ENCODE peak calls at places on chromosomes 7 and 10, in four cellular contexts. One of them, this sample, is unnamed. For H3K9me3, the result is how much of the 10 kb centered on the place peaks cover.

GRCh38 chr7:101983147-101983811 is 165.9 kb downstream of the CUX1 start:
- DNase-seq in hepatocyte: no peak
- DNase-seq in heart right ventricle: no peak
- DNase-seq in H9: no peak
- DNase-seq in this sample: no peak

GRCh38 chr7:112134039-112134438 is 72.2 kb downstream of the DOCK4 start:
- DNase-seq in heart right ventricle: no peak
- DNase-seq in H9: no peak
- DNase-seq in hepatocyte: no peak
- DNase-seq in this sample: no peak

GRCh38 chr10:77710759-77711682 is 73.4 kb upstream of the KCNMA1 start:
- DNase-seq in hepatocyte: peak
- DNase-seq in heart right ventricle: peak
- DNase-seq in H9: peak
- DNase-seq in this sample: peak

GRCh38 chr7:47536705-47537611 is 45.0 kb downstream of the TNS3 start:
- DNase-seq in H9: peak
- DNase-seq in heart right ventricle: peak
- DNase-seq in hepatocyte: peak
- DNase-seq in this sample: no peak

GRCh38 chr10:104328636-104328915 is 9.7 kb downstream of the ITPRIP start:
- DNase-seq in hepatocyte: no peak
- DNase-seq in H9: no peak
- DNase-seq in heart right ventricle: no peak
- DNase-seq in this sample: no peak

GRCh38 chr10:46520941-46521340 is 35.5 kb downstream of the GPRIN2 start:
- DNase-seq in heart right ventricle: no peak
- DNase-seq in H9: no peak
- DNase-seq in hepatocyte: no peak
- DNase-seq in this sample: no peak

GRCh38 chr10:98450618-98451017 is 3.9 kb upstream of the HPS1 start:
- DNase-seq in hepatocyte: no peak
- DNase-seq in H9: no peak
- DNase-seq in heart right ventricle: no peak
- DNase-seq in this sample: no peak

GRCh38 chr7:101882595-101883564 is 65.5 kb downstream of the CUX1 start:
- DNase-seq in hepatocyte: peak
- DNase-seq in H9: no peak
- DNase-seq in heart right ventricle: peak
- DNase-seq in this sample: no peak

DNA sequence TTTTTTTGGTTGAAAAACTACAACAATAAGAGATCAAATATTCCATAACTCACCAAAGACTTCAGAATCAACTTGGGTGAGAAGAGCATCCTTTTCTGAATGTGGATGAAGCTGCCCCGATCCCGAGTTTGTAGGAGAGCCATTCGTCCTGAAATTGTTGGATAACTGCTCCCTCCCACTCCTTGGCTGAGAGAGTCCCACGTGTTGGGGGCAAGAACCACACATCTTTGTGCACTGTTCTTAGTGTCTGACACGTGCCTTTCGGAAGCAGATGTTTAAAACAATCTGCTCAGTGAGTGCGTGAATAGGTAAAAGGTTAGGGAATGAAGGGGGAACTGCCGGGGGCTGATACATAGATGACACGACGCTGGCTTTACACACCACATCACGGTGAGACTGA is 575.7 kb downstream of the PTPRN2 start:
- DNase-seq in heart right ventricle: no peak
- DNase-seq in hepatocyte: no peak
- DNase-seq in H9: no peak
- DNase-seq in this sample: no peak
- H3K9me3 ChIP-seq in heart right ventricle: under half
- H3K9me3 ChIP-seq in hepatocyte: under half
- H3K9me3 ChIP-seq in H9: under half
- H3K9me3 ChIP-seq in this sample: under half

GRCh38 chr10:37680243-37680683 is 177.1 kb downstream of the ZNF248 start:
- DNase-seq in heart right ventricle: no peak
- DNase-seq in hepatocyte: no peak
- DNase-seq in H9: no peak
- DNase-seq in this sample: no peak

GRCh38 chr10:37679465-37679864 is 177.9 kb downstream of the ZNF248 start:
- DNase-seq in hepatocyte: no peak
- DNase-seq in heart right ventricle: no peak
- DNase-seq in H9: no peak
- DNase-seq in this sample: no peak

GRCh38 chr10:37680716-37681616 is 176.4 kb downstream of the ZNF248 start:
- DNase-seq in hepatocyte: no peak
- DNase-seq in heart right ventricle: no peak
- DNase-seq in H9: no peak
- DNase-seq in this sample: no peak

GRCh38 chr10:37671802-37672201 is 185.6 kb downstream of the ZNF248 start:
- DNase-seq in H9: no peak
- DNase-seq in hepatocyte: no peak
- DNase-seq in heart right ventricle: no peak
- DNase-seq in this sample: no peak

DNA sequence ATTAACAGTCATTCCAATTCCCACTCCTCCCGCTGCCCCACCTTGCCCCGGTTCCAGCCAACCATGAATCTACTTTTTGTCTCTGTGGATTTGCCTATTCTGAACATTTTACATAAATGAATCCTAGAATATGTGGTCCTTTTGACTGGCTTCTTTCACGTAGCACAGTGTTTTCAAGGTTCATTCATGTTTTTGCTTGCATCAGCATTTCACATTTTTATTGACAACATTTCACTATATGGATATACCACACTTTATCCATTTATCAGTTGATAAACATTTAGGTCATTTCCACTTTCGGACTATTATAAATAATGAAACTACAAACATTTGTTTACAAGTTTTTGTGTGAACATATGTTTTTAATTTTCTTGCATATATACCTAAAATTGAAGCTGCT is 182.0 kb downstream of the ZNF248 start:
- DNase-seq in H9: no peak
- DNase-seq in heart right ventricle: no peak
- DNase-seq in hepatocyte: no peak
- DNase-seq in this sample: no peak
- H3K9me3 ChIP-seq in H9: under half
- H3K9me3 ChIP-seq in heart right ventricle: under half
- H3K9me3 ChIP-seq in hepatocyte: under half
- H3K9me3 ChIP-seq in this sample: under half

DNA sequence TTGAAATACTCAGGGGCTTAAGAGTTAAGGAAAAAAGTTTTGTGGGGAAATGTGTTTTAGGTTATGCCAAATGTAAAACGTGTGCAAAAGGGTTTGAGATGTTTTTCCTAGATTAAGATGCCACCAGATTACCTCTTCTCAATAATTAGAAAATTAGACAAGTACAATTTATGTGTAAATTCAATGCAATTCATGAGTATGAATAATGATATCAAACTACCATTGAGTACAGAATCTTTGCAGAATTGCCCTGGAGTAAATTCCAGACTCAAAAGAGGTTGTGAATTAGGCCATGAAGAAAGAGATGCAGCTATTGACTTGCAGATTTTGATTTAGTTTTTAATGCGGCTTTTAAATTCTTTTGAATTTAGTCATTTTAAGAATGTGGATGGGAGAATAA is 159.4 kb upstream of the INHBA start:
- DNase-seq in hepatocyte: no peak
- DNase-seq in H9: no peak
- DNase-seq in heart right ventricle: no peak
- DNase-seq in this sample: no peak
- H3K9me3 ChIP-seq in hepatocyte: under half
- H3K9me3 ChIP-seq in H9: under half
- H3K9me3 ChIP-seq in heart right ventricle: under half
- H3K9me3 ChIP-seq in this sample: under half

GRCh38 chr10:1243486-1244182 is 187.4 kb downstream of the WDR37 start:
- DNase-seq in hepatocyte: no peak
- DNase-seq in heart right ventricle: no peak
- DNase-seq in H9: peak
- DNase-seq in this sample: no peak
- H3K9me3 ChIP-seq in hepatocyte: under half
- H3K9me3 ChIP-seq in heart right ventricle: under half
- H3K9me3 ChIP-seq in H9: under half
- H3K9me3 ChIP-seq in this sample: under half

GRCh38 chr7:64733550-64734240 is 60.5 kb upstream of the ZNF138 start:
- DNase-seq in hepatocyte: no peak
- DNase-seq in H9: no peak
- DNase-seq in heart right ventricle: no peak
- DNase-seq in this sample: no peak
- H3K9me3 ChIP-seq in hepatocyte: under half
- H3K9me3 ChIP-seq in H9: half or more
- H3K9me3 ChIP-seq in heart right ventricle: half or more
- H3K9me3 ChIP-seq in this sample: under half

GRCh38 chr10:90136731-90137316 is 435.4 kb downstream of the KIF20B start:
- DNase-seq in hepatocyte: no peak
- DNase-seq in heart right ventricle: no peak
- DNase-seq in H9: peak
- DNase-seq in this sample: no peak
- H3K9me3 ChIP-seq in hepatocyte: under half
- H3K9me3 ChIP-seq in heart right ventricle: half or more
- H3K9me3 ChIP-seq in H9: under half
- H3K9me3 ChIP-seq in this sample: under half

GRCh38 chr7:22647451-22648257 is 79.3 kb upstream of the IL6 start:
- DNase-seq in hepatocyte: no peak
- DNase-seq in H9: no peak
- DNase-seq in heart right ventricle: no peak
- DNase-seq in this sample: no peak
- H3K9me3 ChIP-seq in hepatocyte: under half
- H3K9me3 ChIP-seq in H9: under half
- H3K9me3 ChIP-seq in heart right ventricle: under half
- H3K9me3 ChIP-seq in this sample: under half

This sample was measured in T-helper 17 cell.